ENCODE peak calls at places on chromosome 1, in nine cellular contexts. One of them, this sample, is unnamed.

GRCh38 chr1:227947678-227948492 is at the start of gene WNT9A:
- DNase-seq in GM23338: peak; percentile 79
- DNase-seq in HL-60: no peak
- DNase-seq in esophagus muscularis mucosa: no peak
- DNase-seq in brain microvascular endothelial cell: no peak
- DNase-seq in ovary: peak; percentile 71
- DNase-seq in upper lobe of right lung: peak; percentile 75
- DNase-seq in fibroblast of lung: peak; percentile 61
- DNase-seq in lung: no peak
- DNase-seq in this sample: peak; percentile 58

GRCh38 chr1:28354121-28354520 is 15.4 kb upstream of the PHACTR4 start:
- DNase-seq in ovary: no peak
- DNase-seq in esophagus muscularis mucosa: no peak
- DNase-seq in lung: no peak
- DNase-seq in HL-60: no peak
- DNase-seq in GM23338: no peak
- DNase-seq in brain microvascular endothelial cell: peak; percentile 25
- DNase-seq in fibroblast of lung: peak; percentile 45
- DNase-seq in upper lobe of right lung: no peak
- DNase-seq in this sample: no peak

GRCh38 chr1:91777630-91778300 is 108.2 kb downstream of the TGFBR3 start:
- DNase-seq in fibroblast of lung: no peak
- DNase-seq in brain microvascular endothelial cell: no peak
- DNase-seq in HL-60: no peak
- DNase-seq in esophagus muscularis mucosa: no peak
- DNase-seq in upper lobe of right lung: no peak
- DNase-seq in GM23338: no peak
- DNase-seq in lung: no peak
- DNase-seq in ovary: no peak
- DNase-seq in this sample: no peak

GRCh38 chr1:229694053-229694693 is 68.1 kb downstream of the URB2 start:
- DNase-seq in upper lobe of right lung: peak; percentile 69
- DNase-seq in esophagus muscularis mucosa: peak; percentile 95
- DNase-seq in brain microvascular endothelial cell: peak; percentile 69
- DNase-seq in HL-60: no peak
- DNase-seq in fibroblast of lung: peak; percentile 77
- DNase-seq in ovary: peak; percentile 85
- DNase-seq in GM23338: peak; percentile 69
- DNase-seq in lung: peak; percentile 65
- DNase-seq in this sample: peak; percentile 83

GRCh38 chr1:219555031-219555667 is 57.8 kb downstream of the ZC3H11B start:
- DNase-seq in GM23338: peak; percentile 82
- DNase-seq in esophagus muscularis mucosa: no peak
- DNase-seq in brain microvascular endothelial cell: peak; percentile 58
- DNase-seq in ovary: no peak
- DNase-seq in HL-60: no peak
- DNase-seq in upper lobe of right lung: no peak
- DNase-seq in fibroblast of lung: peak; percentile 16
- DNase-seq in lung: no peak
- DNase-seq in this sample: no peak

GRCh38 chr1:156973464-156973863 is 53.0 kb downstream of the LRRC71 start:
- DNase-seq in HL-60: no peak
- DNase-seq in fibroblast of lung: no peak
- DNase-seq in lung: no peak
- DNase-seq in brain microvascular endothelial cell: no peak
- DNase-seq in GM23338: no peak
- DNase-seq in ovary: no peak
- DNase-seq in upper lobe of right lung: no peak
- DNase-seq in esophagus muscularis mucosa: no peak
- DNase-seq in this sample: no peak

GRCh38 chr1:116824631-116825399 is 70.6 kb downstream of the CD2 start:
- DNase-seq in fibroblast of lung: no peak
- DNase-seq in GM23338: peak; percentile 25
- DNase-seq in ovary: no peak
- DNase-seq in esophagus muscularis mucosa: no peak
- DNase-seq in upper lobe of right lung: no peak
- DNase-seq in lung: no peak
- DNase-seq in brain microvascular endothelial cell: no peak
- DNase-seq in HL-60: no peak
- DNase-seq in this sample: no peak

GRCh38 chr1:62245201-62245600 is 50.6 kb downstream of the L1TD1 start:
- DNase-seq in ovary: no peak
- DNase-seq in lung: no peak
- DNase-seq in HL-60: no peak
- DNase-seq in GM23338: no peak
- DNase-seq in upper lobe of right lung: no peak
- DNase-seq in brain microvascular endothelial cell: no peak
- DNase-seq in fibroblast of lung: no peak
- DNase-seq in esophagus muscularis mucosa: no peak
- DNase-seq in this sample: no peak

GRCh38 chr1:177872563-177872900 is 97.3 kb downstream of the SEC16B start:
- DNase-seq in ovary: no peak
- DNase-seq in esophagus muscularis mucosa: no peak
- DNase-seq in lung: no peak
- DNase-seq in GM23338: no peak
- DNase-seq in upper lobe of right lung: no peak
- DNase-seq in brain microvascular endothelial cell: no peak
- DNase-seq in fibroblast of lung: no peak
- DNase-seq in HL-60: no peak
- DNase-seq in this sample: no peak

GRCh38 chr1:243325305-243325890 is 69.6 kb downstream of the SDCCAG8 start:
- DNase-seq in upper lobe of right lung: no peak
- DNase-seq in HL-60: peak; percentile 38
- DNase-seq in brain microvascular endothelial cell: peak; percentile 66
- DNase-seq in fibroblast of lung: peak; percentile 81
- DNase-seq in lung: no peak
- DNase-seq in ovary: no peak
- DNase-seq in GM23338: peak; percentile 70
- DNase-seq in esophagus muscularis mucosa: no peak
- DNase-seq in this sample: no peak
- TF ChIP-seq CTCF in upper lobe of right lung: peak; percentile 81
- TF ChIP-seq CTCF in HL-60: peak; percentile 35
- TF ChIP-seq CTCF in brain microvascular endothelial cell: peak; percentile 53
- TF ChIP-seq CTCF in fibroblast of lung: peak; percentile 68
- TF ChIP-seq CTCF in lung: peak; percentile 83
- TF ChIP-seq CTCF in ovary: peak; percentile 62
- TF ChIP-seq CTCF in GM23338: peak; percentile 72
- TF ChIP-seq CTCF in esophagus muscularis mucosa: peak; percentile 85
- TF ChIP-seq CTCF in this sample: peak; percentile 88

GRCh38 chr1:24659993-24660665 is 17.0 kb downstream of the SRRM1 start:
- DNase-seq in brain microvascular endothelial cell: no peak
- DNase-seq in ovary: no peak
- DNase-seq in HL-60: no peak
- DNase-seq in fibroblast of lung: no peak
- DNase-seq in lung: no peak
- DNase-seq in esophagus muscularis mucosa: no peak
- DNase-seq in upper lobe of right lung: no peak
- DNase-seq in GM23338: no peak
- DNase-seq in this sample: no peak
- H3K27ac ChIP-seq in brain microvascular endothelial cell: no peak overlapping the region
- H3K27ac ChIP-seq in ovary: no peak overlapping the region
- H3K27ac ChIP-seq in HL-60: no peak overlapping the region
- H3K27ac ChIP-seq in fibroblast of lung: peak overlapping the region; percentile 14
- H3K27ac ChIP-seq in lung: no peak overlapping the region
- H3K27ac ChIP-seq in esophagus muscularis mucosa: no peak overlapping the region
- H3K27ac ChIP-seq in upper lobe of right lung: no peak overlapping the region
- H3K27ac ChIP-seq in GM23338: no peak overlapping the region
- H3K27ac ChIP-seq in this sample: no peak overlapping the region

GRCh38 chr1:154973344-154974085 is 966 bp upstream of the CKS1B start:
- DNase-seq in lung: peak; percentile 99
- DNase-seq in upper lobe of right lung: peak; percentile 98
- DNase-seq in brain microvascular endothelial cell: peak; percentile 98
- DNase-seq in HL-60: peak; percentile 97
- DNase-seq in ovary: peak; percentile 97
- DNase-seq in fibroblast of lung: peak; percentile 96
- DNase-seq in esophagus muscularis mucosa: peak; percentile 99
- DNase-seq in GM23338: peak; percentile 100
- DNase-seq in this sample: peak; percentile 96
- TF ChIP-seq CTCF in lung: no peak
- TF ChIP-seq CTCF in upper lobe of right lung: peak; percentile 6
- TF ChIP-seq CTCF in brain microvascular endothelial cell: peak; percentile 37
- TF ChIP-seq CTCF in HL-60: no peak
- TF ChIP-seq CTCF in ovary: no peak
- TF ChIP-seq CTCF in fibroblast of lung: peak; percentile 32
- TF ChIP-seq CTCF in esophagus muscularis mucosa: peak; percentile 37
- TF ChIP-seq CTCF in GM23338: no peak
- TF ChIP-seq CTCF in this sample: no peak

DNA sequence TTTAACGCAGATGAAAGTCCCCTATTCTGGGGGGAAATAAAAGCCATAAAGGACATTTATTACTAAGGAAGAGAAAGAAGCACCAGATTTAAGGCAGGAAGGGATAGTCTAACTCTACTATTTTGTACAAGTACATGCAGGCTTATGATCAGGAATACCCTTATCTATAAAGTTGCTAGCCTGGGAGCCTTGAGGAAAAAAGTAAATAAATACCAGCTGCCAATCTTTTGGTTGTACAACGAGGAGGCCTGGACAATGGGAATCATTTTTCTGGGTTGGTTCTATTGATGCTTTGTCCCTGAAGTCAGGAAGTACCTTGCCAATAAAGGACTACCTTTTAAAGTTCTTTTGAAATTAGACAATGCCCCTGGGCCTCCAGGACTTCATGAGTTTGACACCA is 367.8 kb downstream of the LMO4 start:
- DNase-seq in HL-60: no peak
- DNase-seq in esophagus muscularis mucosa: no peak
- DNase-seq in lung: no peak
- DNase-seq in brain microvascular endothelial cell: no peak
- DNase-seq in upper lobe of right lung: no peak
- DNase-seq in GM23338: no peak
- DNase-seq in ovary: no peak
- DNase-seq in fibroblast of lung: no peak
- DNase-seq in this sample: no peak
- H3K27ac ChIP-seq in HL-60: no peak overlapping the region
- H3K27ac ChIP-seq in esophagus muscularis mucosa: no peak overlapping the region
- H3K27ac ChIP-seq in lung: no peak overlapping the region
- H3K27ac ChIP-seq in brain microvascular endothelial cell: no peak overlapping the region
- H3K27ac ChIP-seq in upper lobe of right lung: no peak overlapping the region
- H3K27ac ChIP-seq in GM23338: no peak overlapping the region
- H3K27ac ChIP-seq in ovary: no peak overlapping the region
- H3K27ac ChIP-seq in fibroblast of lung: no peak overlapping the region
- H3K27ac ChIP-seq in this sample: no peak overlapping the region

This sample was measured in left ventricle myocardium inferior.